ENCODE peak calls at places on chromosomes 4 and X, in nine cellular contexts. One of them, this sample, is unnamed.

GRCh38 chrX:3262906-3263305 is 83.5 kb downstream of the MXRA5 start:
- DNase-seq in heart left ventricle: no peak
- DNase-seq in HCT116: peak
- DNase-seq in breast epithelium: no peak
- DNase-seq in IMR-90: peak
- DNase-seq in tibial nerve: peak
- DNase-seq in A549: peak
- DNase-seq in uterus: no peak
- DNase-seq in GM12892: no peak
- DNase-seq in this sample: no peak

GRCh38 chr4:11635336-11635735 is 206.6 kb upstream of the HS3ST1 start:
- DNase-seq in heart left ventricle: no peak
- DNase-seq in HCT116: peak
- DNase-seq in breast epithelium: no peak
- DNase-seq in IMR-90: peak
- DNase-seq in tibial nerve: no peak
- DNase-seq in A549: peak
- DNase-seq in uterus: no peak
- DNase-seq in GM12892: no peak
- DNase-seq in this sample: no peak

GRCh38 chr4:152246659-152247058 is 289.2 kb downstream of the FBXW7 start:
- DNase-seq in heart left ventricle: no peak
- DNase-seq in HCT116: no peak
- DNase-seq in breast epithelium: no peak
- DNase-seq in IMR-90: no peak
- DNase-seq in tibial nerve: no peak
- DNase-seq in A549: no peak
- DNase-seq in uterus: no peak
- DNase-seq in GM12892: no peak
- DNase-seq in this sample: no peak

GRCh38 chrX:151984328-151984727 is 9.9 kb upstream of the GABRE start:
- DNase-seq in heart left ventricle: no peak
- DNase-seq in HCT116: no peak
- DNase-seq in breast epithelium: no peak
- DNase-seq in IMR-90: peak
- DNase-seq in tibial nerve: no peak
- DNase-seq in A549: peak
- DNase-seq in uterus: no peak
- DNase-seq in GM12892: no peak
- DNase-seq in this sample: no peak

GRCh38 chr4:152682143-152682542 is 2.3 kb upstream of the TMEM154 start:
- DNase-seq in heart left ventricle: no peak
- DNase-seq in HCT116: no peak
- DNase-seq in breast epithelium: no peak
- DNase-seq in IMR-90: no peak
- DNase-seq in tibial nerve: no peak
- DNase-seq in A549: no peak
- DNase-seq in uterus: no peak
- DNase-seq in GM12892: no peak
- DNase-seq in this sample: no peak

GRCh38 chr4:25098964-25099843 is 61.0 kb downstream of the SEPSECS start:
- DNase-seq in heart left ventricle: peak
- DNase-seq in HCT116: no peak
- DNase-seq in breast epithelium: no peak
- DNase-seq in IMR-90: peak
- DNase-seq in tibial nerve: peak
- DNase-seq in A549: peak
- DNase-seq in uterus: peak
- DNase-seq in GM12892: no peak
- DNase-seq in this sample: peak

GRCh38 chrX:12567857-12568256 is 223.4 kb upstream of the PRPS2 start:
- DNase-seq in heart left ventricle: no peak
- DNase-seq in HCT116: no peak
- DNase-seq in breast epithelium: no peak
- DNase-seq in IMR-90: peak
- DNase-seq in tibial nerve: no peak
- DNase-seq in A549: peak
- DNase-seq in uterus: no peak
- DNase-seq in GM12892: no peak
- DNase-seq in this sample: no peak

GRCh38 chrX:19616959-19617358 is 101.7 kb upstream of the MAP3K15 start:
- DNase-seq in heart left ventricle: no peak
- DNase-seq in HCT116: no peak
- DNase-seq in breast epithelium: no peak
- DNase-seq in IMR-90: peak
- DNase-seq in tibial nerve: no peak
- DNase-seq in A549: no peak
- DNase-seq in uterus: no peak
- DNase-seq in GM12892: no peak
- DNase-seq in this sample: no peak

GRCh38 chr4:2241003-2241402 is 918 bp downstream of the HAUS3 start:
- DNase-seq in heart left ventricle: no peak
- DNase-seq in HCT116: no peak
- DNase-seq in breast epithelium: no peak
- DNase-seq in IMR-90: no peak
- DNase-seq in tibial nerve: no peak
- DNase-seq in A549: no peak
- DNase-seq in uterus: no peak
- DNase-seq in GM12892: no peak
- DNase-seq in this sample: no peak

GRCh38 chr4:2243682-2244380 is 1.9 kb upstream of the HAUS3 start:
- DNase-seq in heart left ventricle: peak
- DNase-seq in HCT116: no peak
- DNase-seq in breast epithelium: no peak
- DNase-seq in IMR-90: peak
- DNase-seq in tibial nerve: peak
- DNase-seq in A549: peak
- DNase-seq in uterus: peak
- DNase-seq in GM12892: no peak
- DNase-seq in this sample: peak

GRCh38 chr4:2244947-2245786 is 3.2 kb upstream of the HAUS3 start:
- DNase-seq in heart left ventricle: no peak
- DNase-seq in HCT116: no peak
- DNase-seq in breast epithelium: no peak
- DNase-seq in IMR-90: no peak
- DNase-seq in tibial nerve: no peak
- DNase-seq in A549: no peak
- DNase-seq in uterus: no peak
- DNase-seq in GM12892: no peak
- DNase-seq in this sample: no peak

GRCh38 chr4:2245787-2246275 is 3.9 kb upstream of the HAUS3 start:
- DNase-seq in heart left ventricle: no peak
- DNase-seq in HCT116: no peak
- DNase-seq in breast epithelium: no peak
- DNase-seq in IMR-90: no peak
- DNase-seq in tibial nerve: no peak
- DNase-seq in A549: no peak
- DNase-seq in uterus: no peak
- DNase-seq in GM12892: peak
- DNase-seq in this sample: no peak

GRCh38 chr4:2241410-2242353 is at the start of the genes HAUS3 and POLN:
- DNase-seq in heart left ventricle: peak
- DNase-seq in HCT116: peak
- DNase-seq in breast epithelium: peak
- DNase-seq in IMR-90: peak
- DNase-seq in tibial nerve: peak
- DNase-seq in A549: peak
- DNase-seq in uterus: peak
- DNase-seq in GM12892: peak
- DNase-seq in this sample: peak
- TF ChIP-seq POLR2A in heart left ventricle: peak
- TF ChIP-seq POLR2A in HCT116: peak
- TF ChIP-seq POLR2A in breast epithelium: peak
- TF ChIP-seq POLR2A in IMR-90: peak
- TF ChIP-seq POLR2A in tibial nerve: peak
- TF ChIP-seq POLR2A in A549: peak
- TF ChIP-seq POLR2A in uterus: peak
- TF ChIP-seq POLR2A in GM12892: peak
- TF ChIP-seq POLR2A in this sample: peak

GRCh38 chrX:47231167-47231566 is 1.6 kb upstream of the USP11 start:
- DNase-seq in heart left ventricle: no peak
- DNase-seq in HCT116: no peak
- DNase-seq in breast epithelium: no peak
- DNase-seq in IMR-90: no peak
- DNase-seq in tibial nerve: no peak
- DNase-seq in A549: no peak
- DNase-seq in uterus: no peak
- DNase-seq in GM12892: no peak
- DNase-seq in this sample: no peak

GRCh38 chrX:47233333-47234113 is 714 bp downstream of the USP11 start:
- DNase-seq in heart left ventricle: peak
- DNase-seq in HCT116: peak
- DNase-seq in breast epithelium: peak
- DNase-seq in IMR-90: peak
- DNase-seq in tibial nerve: peak
- DNase-seq in A549: peak
- DNase-seq in uterus: peak
- DNase-seq in GM12892: peak
- DNase-seq in this sample: peak

GRCh38 chrX:47234583-47234982 is 1.8 kb downstream of the USP11 start:
- DNase-seq in heart left ventricle: no peak
- DNase-seq in HCT116: no peak
- DNase-seq in breast epithelium: no peak
- DNase-seq in IMR-90: peak
- DNase-seq in tibial nerve: no peak
- DNase-seq in A549: no peak
- DNase-seq in uterus: no peak
- DNase-seq in GM12892: no peak
- DNase-seq in this sample: no peak

GRCh38 chrX:47232197-47232802 is 509 bp upstream of the USP11 start:
- DNase-seq in heart left ventricle: no peak
- DNase-seq in HCT116: no peak
- DNase-seq in breast epithelium: no peak
- DNase-seq in IMR-90: no peak
- DNase-seq in tibial nerve: no peak
- DNase-seq in A549: no peak
- DNase-seq in uterus: no peak
- DNase-seq in GM12892: no peak
- DNase-seq in this sample: no peak

DNA sequence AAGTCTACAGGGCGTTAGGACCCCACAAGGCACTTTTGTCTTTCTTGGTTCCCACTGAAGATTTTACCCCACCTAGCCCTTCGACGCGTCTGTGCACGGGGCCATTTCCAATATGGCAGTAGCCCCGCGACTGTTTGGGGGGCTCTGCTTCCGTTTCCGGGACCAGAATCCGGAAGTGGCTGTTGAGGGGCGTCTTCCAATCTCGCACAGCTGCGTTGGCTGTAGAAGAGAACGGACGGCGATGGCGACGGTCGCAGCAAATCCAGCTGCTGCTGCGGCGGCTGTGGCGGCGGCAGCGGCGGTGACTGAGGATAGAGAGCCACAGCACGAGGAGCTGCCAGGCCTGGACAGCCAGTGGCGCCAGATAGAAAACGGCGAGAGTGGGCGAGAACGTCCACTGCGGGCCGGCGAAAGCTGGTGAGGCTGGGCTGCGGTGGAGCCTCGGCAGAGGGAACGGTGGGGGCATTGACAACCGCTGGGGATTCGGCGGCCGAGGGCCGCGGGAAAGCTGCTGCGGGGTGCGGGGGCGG is at the start of gene USP11:
- DNase-seq in heart left ventricle: peak
- DNase-seq in HCT116: no peak
- DNase-seq in breast epithelium: no peak
- DNase-seq in IMR-90: peak
- DNase-seq in tibial nerve: no peak
- DNase-seq in A549: peak
- DNase-seq in uterus: peak
- DNase-seq in GM12892: no peak
- DNase-seq in this sample: no peak
- TF ChIP-seq POLR2A in heart left ventricle: peak
- TF ChIP-seq POLR2A in HCT116: no peak
- TF ChIP-seq POLR2A in breast epithelium: peak
- TF ChIP-seq POLR2A in IMR-90: peak
- TF ChIP-seq POLR2A in tibial nerve: peak
- TF ChIP-seq POLR2A in A549: peak
- TF ChIP-seq POLR2A in uterus: peak
- TF ChIP-seq POLR2A in GM12892: peak
- TF ChIP-seq POLR2A in this sample: peak

GRCh38 chr4:87193958-87194675 is 26.3 kb downstream of the KLHL8 start:
- DNase-seq in heart left ventricle: no peak
- DNase-seq in HCT116: no peak
- DNase-seq in breast epithelium: no peak
- DNase-seq in IMR-90: no peak
- DNase-seq in tibial nerve: no peak
- DNase-seq in A549: no peak
- DNase-seq in uterus: no peak
- DNase-seq in GM12892: no peak
- DNase-seq in this sample: no peak

GRCh38 chr4:87188063-87188462 is 32.4 kb downstream of the KLHL8 start:
- DNase-seq in heart left ventricle: no peak
- DNase-seq in HCT116: no peak
- DNase-seq in breast epithelium: no peak
- DNase-seq in IMR-90: peak
- DNase-seq in tibial nerve: no peak
- DNase-seq in A549: no peak
- DNase-seq in uterus: no peak
- DNase-seq in GM12892: no peak
- DNase-seq in this sample: no peak

GRCh38 chr4:87185471-87185870 is 34.9 kb downstream of the KLHL8 start:
- DNase-seq in heart left ventricle: no peak
- DNase-seq in HCT116: no peak
- DNase-seq in breast epithelium: no peak
- DNase-seq in IMR-90: no peak
- DNase-seq in tibial nerve: no peak
- DNase-seq in A549: no peak
- DNase-seq in uterus: no peak
- DNase-seq in GM12892: no peak
- DNase-seq in this sample: no peak

GRCh38 chr4:87192155-87192919 is 28.1 kb downstream of the KLHL8 start:
- DNase-seq in heart left ventricle: no peak
- DNase-seq in HCT116: no peak
- DNase-seq in breast epithelium: no peak
- DNase-seq in IMR-90: no peak
- DNase-seq in tibial nerve: no peak
- DNase-seq in A549: no peak
- DNase-seq in uterus: no peak
- DNase-seq in GM12892: no peak
- DNase-seq in this sample: no peak

GRCh38 chr4:87188932-87189331 is 31.5 kb downstream of the KLHL8 start:
- DNase-seq in heart left ventricle: no peak
- DNase-seq in HCT116: no peak
- DNase-seq in breast epithelium: no peak
- DNase-seq in IMR-90: no peak
- DNase-seq in tibial nerve: no peak
- DNase-seq in A549: no peak
- DNase-seq in uterus: no peak
- DNase-seq in GM12892: no peak
- DNase-seq in this sample: no peak
- TF ChIP-seq POLR2A in heart left ventricle: no peak
- TF ChIP-seq POLR2A in HCT116: no peak
- TF ChIP-seq POLR2A in breast epithelium: no peak
- TF ChIP-seq POLR2A in IMR-90: no peak
- TF ChIP-seq POLR2A in tibial nerve: no peak
- TF ChIP-seq POLR2A in A549: no peak
- TF ChIP-seq POLR2A in uterus: no peak
- TF ChIP-seq POLR2A in GM12892: no peak
- TF ChIP-seq POLR2A in this sample: no peak

DNA sequence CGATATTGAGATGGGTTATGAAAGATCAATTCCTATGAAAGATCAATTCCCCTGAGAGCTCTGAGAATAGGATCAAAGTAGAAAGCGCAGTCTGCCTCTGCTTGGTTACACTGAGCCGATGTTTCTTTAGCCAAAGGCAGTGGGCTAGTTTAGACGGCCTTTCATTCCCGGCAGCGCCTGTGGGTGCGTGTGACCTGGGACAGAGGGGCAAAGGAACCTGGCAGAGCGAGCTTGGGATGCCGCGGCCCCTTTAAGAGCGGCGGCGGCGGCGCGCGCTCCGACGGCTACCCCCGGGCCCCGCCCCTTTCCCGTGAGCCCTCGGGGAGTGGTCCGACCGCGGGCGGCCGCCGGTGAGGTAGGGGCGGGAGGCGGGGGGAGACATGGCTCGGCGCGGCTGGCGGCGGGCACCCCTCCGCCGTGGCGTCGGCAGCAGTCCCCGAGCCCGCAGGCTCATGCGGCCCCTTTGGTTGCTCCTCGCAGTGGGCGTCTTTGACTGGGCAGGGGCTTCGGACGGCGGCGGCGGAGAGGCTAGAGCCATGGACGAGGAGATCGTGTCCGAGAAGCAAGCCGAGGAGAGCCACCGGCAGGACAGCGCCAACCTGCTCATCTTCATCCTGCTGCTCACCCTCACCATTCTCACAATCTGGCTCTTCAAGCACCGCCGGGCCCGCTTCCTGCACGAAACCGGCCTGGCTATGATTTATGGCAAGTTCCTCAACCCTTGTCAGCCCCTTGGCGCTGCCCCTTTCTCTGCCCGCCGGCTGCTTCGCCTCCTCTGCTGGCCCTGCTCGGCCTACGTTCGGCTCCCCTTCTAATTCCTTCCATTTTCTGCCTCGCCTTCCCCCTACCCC is at the start of gene SLC9A6:
- DNase-seq in heart left ventricle: peak
- DNase-seq in HCT116: no peak
- DNase-seq in breast epithelium: peak
- DNase-seq in IMR-90: peak
- DNase-seq in tibial nerve: peak
- DNase-seq in A549: peak
- DNase-seq in uterus: peak
- DNase-seq in GM12892: peak
- DNase-seq in this sample: peak
- TF ChIP-seq POLR2A in heart left ventricle: peak
- TF ChIP-seq POLR2A in HCT116: peak
- TF ChIP-seq POLR2A in breast epithelium: no peak
- TF ChIP-seq POLR2A in IMR-90: no peak
- TF ChIP-seq POLR2A in tibial nerve: peak
- TF ChIP-seq POLR2A in A549: peak
- TF ChIP-seq POLR2A in uterus: peak
- TF ChIP-seq POLR2A in GM12892: no peak
- TF ChIP-seq POLR2A in this sample: no peak

This sample was measured in spleen.